ENCODE peak calls at places on chromosome 21, in six cellular contexts. U is ovary, W is LHCN-M2, F is ascending aorta, K is memory B cell, Q is WTC11. I is an unnamed sample.

GRCh38 chr21:37642493-37642892 is 273.8 kb downstream of the KCNJ6 start:
- DNase-seq in Q (peak), U (no peak), W (no peak), F (no peak), K (no peak), I (no peak)

GRCh38 chr21:43209575-43210453 is 41.0 kb downstream of the CRYAA start:
- DNase-seq in U (no peak), K (no peak), Q (peak), F (no peak), W (peak), I (peak)

GRCh38 chr21:39637197-39637970 is 24.6 kb downstream of the B3GALT5 start:
- DNase-seq in F (no peak), W (no peak), Q (no peak), U (no peak), K (no peak), I (no peak)

GRCh38 chr21:25342811-25343210 is 264.5 kb downstream of the MRPL39 start:
- DNase-seq in U (no peak), F (no peak), Q (no peak), W (peak), K (no peak), I (peak)

GRCh38 chr21:45069711-45070110 is 4.7 kb upstream of the ADARB1 start:
- DNase-seq in U (no peak), K (no peak), F (no peak), W (no peak), Q (no peak), I (no peak)

GRCh38 chr21:27192286-27192685 is 225.4 kb upstream of the ADAMTS5 start:
- DNase-seq in U (no peak), Q (no peak), F (no peak), W (no peak), K (no peak), I (peak)

GRCh38 chr21:38955495-38955894 is 149.8 kb downstream of the ETS2 start:
- DNase-seq in U (no peak), F (no peak), Q (no peak), K (no peak), W (peak), I (peak)

GRCh38 chr21:35280221-35280620 is 231.1 kb upstream of the RUNX1 start:
- DNase-seq in U (no peak), K (no peak), Q (no peak), F (no peak), W (no peak), I (no peak)

GRCh38 chr21:17640821-17641220 is 28.1 kb upstream of the BTG3 start:
- DNase-seq in F (no peak), W (no peak), U (no peak), K (no peak), Q (no peak), I (no peak)